ENCODE peak calls at places on chromosome 11, in six cellular contexts. E is A549; U is iris pigment epithelial cell; W is fibroblast of the aortic adventitia; X is AG04449; N is activated CD8-positive, alpha-beta T cell treated with anti-CD3 and anti-CD28 coated beads for 36 hours. S is an unnamed sample.

GRCh38 chr11:122523841-122524531 is 131.5 kb upstream of the UBASH3B start:
- DNase-seq in E (no peak), U (no peak), X (no peak), W (peak; percentile 15), N (no peak), S (no peak)

GRCh38 chr11:113085446-113085845 is 124.2 kb downstream of the NCAM1 start:
- DNase-seq in U (no peak), N (no peak), E (no peak), X (no peak), W (no peak), S (no peak)

GRCh38 chr11:2774173-2775082 is 74.6 kb upstream of the KCNQ1OT1 start:
- DNase-seq in U (no peak), X (no peak), W (no peak), N (no peak), E (no peak), S (no peak)

GRCh38 chr11:78646564-78647185 is 72.0 kb upstream of the NARS2 start:
- DNase-seq in X (no peak), N (peak; percentile 73), W (peak; percentile 52), E (peak; percentile 54), U (peak; percentile 25), S (no peak)

GRCh38 chr11:65880844-65881421 is 1.3 kb downstream of the CTSW start:
- DNase-seq in N (peak; percentile 56), X (no peak), U (no peak), E (no peak), W (no peak), S (no peak)

GRCh38 chr11:94747136-94748110 is 20.7 kb upstream of the AMOTL1 start:
- DNase-seq in E (peak; percentile 49), X (no peak), W (no peak), U (no peak), N (no peak), S (no peak)

GRCh38 chr11:14972581-14973490 is 685 bp upstream of the CALCA start:
- DNase-seq in W (no peak), X (no peak), U (no peak), N (peak; percentile 45), E (no peak), S (no peak)

GRCh38 chr11:79082920-79083319 is 357.9 kb downstream of the TENM4 start:
- DNase-seq in W (no peak), U (no peak), N (no peak), E (no peak), X (no peak), S (no peak)

GRCh38 chr11:8757047-8757446 is 74.5 kb downstream of the RPL27A start:
- DNase-seq in W (peak; percentile 43), X (no peak), N (no peak), E (no peak), U (no peak), S (no peak)

GRCh38 chr11:35609656-35610055 is 8.6 kb upstream of the FJX1 start:
- DNase-seq in W (no peak), X (no peak), U (no peak), E (no peak), N (no peak), S (no peak)

GRCh38 chr11:24511518-24511917 is 14.7 kb downstream of the LUZP2 start:
- DNase-seq in U (no peak), X (no peak), N (no peak), E (no peak), W (no peak), S (no peak)

GRCh38 chr11:93717501-93717900 is 23.8 kb downstream of the TAF1D start:
- DNase-seq in U (no peak), W (no peak), E (no peak), N (no peak), X (no peak), S (no peak)

GRCh38 chr11:117194267-117194666 is 4.9 kb upstream of the TAGLN start:
- DNase-seq in E (no peak), W (no peak), X (no peak), U (no peak), N (no peak), S (no peak)

GRCh38 chr11:65781152-65781961 is 581 bp upstream of the AP5B1 start:
- DNase-seq in E (peak; percentile 54), W (peak; percentile 9), N (no peak), U (no peak), X (no peak), S (no peak)

GRCh38 chr11:102120437-102120935 is 10.2 kb downstream of the YAP1 start:
- DNase-seq in X (no peak), N (no peak), U (no peak), W (peak; percentile 12), E (peak; percentile 24), S (no peak)

GRCh38 chr11:15159085-15159484 is 44.4 kb downstream of the INSC start:
- DNase-seq in E (peak; percentile 11), U (peak; percentile 52), W (peak; percentile 53), X (no peak), N (no peak), S (peak; percentile 4)

GRCh38 chr11:34358258-34358665 is 452 bp upstream of the ABTB2 start:
- DNase-seq in N (no peak), W (peak; percentile 67), U (peak; percentile 56), X (no peak), E (peak; percentile 71), S (no peak)

GRCh38 chr11:122910775-122911174 is 28.2 kb downstream of the JHY start:
- DNase-seq in U (peak; percentile 37), X (no peak), W (peak; percentile 67), N (peak; percentile 27), E (no peak), S (no peak)

GRCh38 chr11:69536406-69536805 is 54.9 kb downstream of the LINC01488 start:
- DNase-seq in N (no peak), X (no peak), U (no peak), W (no peak), E (no peak), S (no peak)

GRCh38 chr11:79078999-79079398 is 361.8 kb downstream of the TENM4 start:
- DNase-seq in W (no peak), X (no peak), N (no peak), U (no peak), E (no peak), S (no peak)

GRCh38 chr11:24391165-24391564 is 105.7 kb upstream of the LUZP2 start:
- DNase-seq in U (peak; percentile 92), E (no peak), X (peak; percentile 14), W (peak; percentile 4), N (no peak), S (no peak)

GRCh38 chr11:76673164-76674142 is 2.9 kb upstream of the LRRC32 start:
- DNase-seq in U (no peak), E (no peak), X (no peak), W (no peak), N (no peak), S (no peak)

GRCh38 chr11:13277719-13278619 is at the start of gene BMAL1:
- DNase-seq in W (peak; percentile 14), E (peak; percentile 28), U (peak; percentile 26), N (peak; percentile 69), X (no peak), S (peak; percentile 11)

GRCh38 chr11:78365381-78365792 is 52.2 kb downstream of the GAB2 start:
- DNase-seq in X (no peak), N (no peak), U (peak; percentile 22), W (peak; percentile 96), E (no peak), S (no peak)

GRCh38 chr11:35725880-35726279 is 63.3 kb downstream of the TRIM44 start:
- DNase-seq in N (no peak), W (peak; percentile 67), E (no peak), X (peak; percentile 2), U (peak; percentile 87), S (no peak)

GRCh38 chr11:73141309-73142127 is 600 bp downstream of the FCHSD2 start:
- DNase-seq in E (peak; percentile 56), X (no peak), W (peak; percentile 66), N (peak; percentile 81), U (peak; percentile 77), S (no peak)

GRCh38 chr11:6920702-6921101 is at the start of gene OR2D3:
- DNase-seq in E (no peak), N (no peak), X (no peak), W (no peak), U (no peak), S (no peak)

GRCh38 chr11:36492724-36493304 is 17.3 kb downstream of the TRAF6 start:
- DNase-seq in U (peak; percentile 66), W (peak; percentile 75), N (peak; percentile 45), E (peak; percentile 48), X (no peak), S (no peak)

GRCh38 chr11:116774661-116775060 is 1.9 kb upstream of the BUD13 start:
- DNase-seq in E (no peak), W (no peak), U (no peak), X (no peak), N (no peak), S (no peak)

GRCh38 chr11:110087820-110088534 is 5.2 kb upstream of the ZC3H12C start:
- DNase-seq in E (no peak), X (peak; percentile 62), U (peak; percentile 91), N (no peak), W (peak; percentile 40), S (no peak)

S was measured in GM18507.